ENCODE peak calls at places on chromosomes 11 and 22, in ten cellular contexts. O is OCI-LY7; U is hepatocyte; Y is CD8-positive, alpha-beta T cell; E is endodermal cell; M is neuronal stem cell; Q is mesenchymal stem cell; G is mucosa of descending colon; I is naive thymus-derived CD4-positive, alpha-beta T cell; D is sigmoid colon. H is an unnamed sample.

GRCh38 chr22:25067851-25068421 is 115.4 kb downstream of the KIAA1671 start:
- DNase-seq in Y (peak; percentile 87), O (no peak), Q (no peak), G (peak; percentile 37), I (peak; percentile 95), E (no peak), M (no peak), D (no peak), U (no peak), H (peak; percentile 32)

GRCh38 chr11:1083621-1084551 is 9.2 kb downstream of the MUC2 start:
- DNase-seq in Q (no peak), D (peak; percentile 58), U (no peak), Y (no peak), E (no peak), I (no peak), G (no peak), M (no peak), O (no peak), H (no peak)

GRCh38 chr11:57598831-57599155 is 1.3 kb downstream of the SERPING1 start:
- DNase-seq in O (no peak), E (no peak), Q (peak; percentile 21), D (no peak), G (no peak), M (no peak), Y (no peak), U (peak; percentile 19), I (no peak), H (peak; percentile 66)

GRCh38 chr11:94731921-94732601 is 36.1 kb upstream of the AMOTL1 start:
- DNase-seq in U (no peak), D (peak; percentile 65), I (no peak), M (no peak), G (no peak), Q (peak; percentile 96), Y (no peak), E (no peak), O (no peak), H (peak; percentile 95)

GRCh38 chr22:39994566-39995345 is at the start of gene FAM83F:
- DNase-seq in Q (peak; percentile 8), I (no peak), O (no peak), E (peak; percentile 86), U (peak; percentile 89), M (no peak), G (peak; percentile 78), D (no peak), Y (peak; percentile 34), H (no peak)

GRCh38 chr11:124798991-124799383 is 1.2 kb downstream of the MSANTD2 start:
- DNase-seq in E (peak; percentile 65), M (no peak), I (peak; percentile 6), Y (no peak), Q (peak; percentile 73), U (peak; percentile 56), D (no peak), G (peak; percentile 8), O (peak; percentile 35), H (peak; percentile 72)

GRCh38 chr11:86610559-86611341 is 61.7 kb downstream of the ME3 start:
- DNase-seq in Q (peak; percentile 62), I (no peak), E (peak; percentile 82), G (no peak), M (no peak), Y (no peak), D (peak; percentile 84), U (no peak), O (no peak), H (peak; percentile 22)

GRCh38 chr22:28943501-28943879 is 60.1 kb downstream of the ZNRF3 start:
- DNase-seq in G (peak; percentile 50), D (no peak), O (peak; percentile 8), Y (no peak), U (no peak), I (no peak), Q (no peak), E (no peak), M (no peak), H (no peak)

GRCh38 chr11:64312947-64313346 is 4.4 kb downstream of the TRMT112 start:
- DNase-seq in I (no peak), Y (no peak), M (no peak), O (no peak), E (no peak), Q (no peak), G (no peak), D (no peak), U (no peak), H (no peak)

GRCh38 chr22:44368611-44369010 is 55.9 kb upstream of the SHISAL1 start:
- DNase-seq in M (no peak), Y (no peak), I (no peak), G (no peak), Q (no peak), D (peak; percentile 44), U (no peak), O (no peak), E (no peak), H (no peak)

GRCh38 chr22:25900880-25901279 is 158.9 kb downstream of the MYO18B start:
- DNase-seq in M (no peak), Q (no peak), E (no peak), I (no peak), G (no peak), U (no peak), O (no peak), Y (no peak), D (no peak), H (no peak)

GRCh38 chr11:72578541-72578940 is 95.7 kb downstream of the PDE2A start:
- DNase-seq in D (peak; percentile 37), Y (no peak), E (peak; percentile 21), O (no peak), I (no peak), Q (no peak), M (no peak), G (no peak), U (no peak), H (no peak)

GRCh38 chr22:47929073-47929472 is 1166.6 kb downstream of the TBC1D22A start:
- DNase-seq in D (no peak), G (no peak), M (no peak), U (no peak), O (peak; percentile 39), Y (no peak), I (no peak), E (no peak), Q (no peak), H (no peak)

GRCh38 chr11:93536346-93536871 is 6.8 kb downstream of the SMCO4 start:
- DNase-seq in U (no peak), Y (no peak), O (no peak), Q (no peak), G (no peak), M (no peak), D (no peak), I (no peak), E (no peak), H (no peak)

GRCh38 chr11:93540337-93540736 is 2.9 kb downstream of the SMCO4 start:
- DNase-seq in Y (no peak), U (no peak), O (no peak), M (no peak), E (no peak), I (no peak), D (no peak), G (no peak), Q (peak; percentile 18), H (no peak)

GRCh38 chr11:93537767-93538261 is 5.4 kb downstream of the SMCO4 start:
- DNase-seq in E (no peak), O (no peak), G (no peak), D (no peak), I (no peak), Y (no peak), M (no peak), Q (peak; percentile 40), U (peak; percentile 45), H (peak; percentile 52)

GRCh38 chr11:93541154-93541553 is 2.0 kb downstream of the SMCO4 start:
- DNase-seq in O (no peak), D (no peak), Q (no peak), Y (no peak), G (no peak), U (no peak), E (no peak), M (no peak), I (no peak), H (no peak)

GRCh38 chr11:93537022-93537421 is 6.2 kb downstream of the SMCO4 start:
- DNase-seq in D (no peak), Q (no peak), G (no peak), O (no peak), I (no peak), U (no peak), Y (no peak), M (no peak), E (no peak), H (peak; percentile 11)
- H3K4me1 ChIP-seq in D (peaks cover 12% of the 10 kb centered on the region), Q (peaks cover 5% of the 10 kb centered on the region), G (peaks cover 8% of the 10 kb centered on the region), O (peaks cover 31% of the 10 kb centered on the region), I (no peaks in the 10 kb centered on the region), U (peaks cover 9% of the 10 kb centered on the region), Y (peaks cover under 1% of the 10 kb centered on the region), M (peaks cover under 1% of the 10 kb centered on the region), E (peaks cover 6% of the 10 kb centered on the region), H (no peaks in the 10 kb centered on the region)

GRCh38 chr11:117979481-117980211 is 6.5 kb upstream of the IL10RA start:
- DNase-seq in D (no peak), I (no peak), M (no peak), Y (no peak), O (peak; percentile 40), Q (no peak), G (no peak), U (no peak), E (peak; percentile 43), H (no peak)
- H3K4me1 ChIP-seq in D (no peaks in the 10 kb centered on the region), I (peaks cover 42% of the 10 kb centered on the region), M (no peaks in the 10 kb centered on the region), Y (peaks cover 70% of the 10 kb centered on the region), O (peaks cover 12% of the 10 kb centered on the region), Q (no peaks in the 10 kb centered on the region), G (no peaks in the 10 kb centered on the region), U (no peaks in the 10 kb centered on the region), E (peaks cover 4% of the 10 kb centered on the region), H (no peaks in the 10 kb centered on the region)

DNA sequence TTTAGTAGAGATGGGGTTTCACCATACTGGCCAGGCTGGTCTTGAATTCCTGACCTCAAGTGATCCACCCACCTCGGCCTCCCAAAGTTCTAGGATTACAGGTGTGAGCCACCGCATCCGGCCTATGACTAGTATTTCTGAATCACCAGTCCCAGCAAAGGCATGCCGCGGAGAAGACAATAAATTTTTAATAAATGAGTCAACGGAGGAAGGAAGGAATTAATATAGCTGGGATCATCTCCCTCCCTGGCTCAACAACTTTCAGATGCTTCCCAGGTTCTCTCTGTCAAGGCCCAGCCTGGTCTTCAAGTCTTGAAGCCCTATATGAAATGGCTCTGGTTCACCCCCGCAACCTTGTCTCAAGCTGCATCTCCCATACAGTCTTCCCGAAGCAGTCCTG is 45.7 kb downstream of the CYTH4 start:
- DNase-seq in G (no peak), Q (peak; percentile 36), D (no peak), U (no peak), M (no peak), O (no peak), E (no peak), I (no peak), Y (no peak), H (peak; percentile 91)
- H3K4me1 ChIP-seq in G (peaks cover 3% of the 10 kb centered on the region), Q (peaks cover 57% of the 10 kb centered on the region), D (peaks cover 7% of the 10 kb centered on the region), U (peaks cover 23% of the 10 kb centered on the region), M (peaks cover 6% of the 10 kb centered on the region), O (peaks cover 22% of the 10 kb centered on the region), E (peaks cover 3% of the 10 kb centered on the region), I (no peaks in the 10 kb centered on the region), Y (peaks cover 13% of the 10 kb centered on the region), H (peaks cover 32% of the 10 kb centered on the region)

DNA sequence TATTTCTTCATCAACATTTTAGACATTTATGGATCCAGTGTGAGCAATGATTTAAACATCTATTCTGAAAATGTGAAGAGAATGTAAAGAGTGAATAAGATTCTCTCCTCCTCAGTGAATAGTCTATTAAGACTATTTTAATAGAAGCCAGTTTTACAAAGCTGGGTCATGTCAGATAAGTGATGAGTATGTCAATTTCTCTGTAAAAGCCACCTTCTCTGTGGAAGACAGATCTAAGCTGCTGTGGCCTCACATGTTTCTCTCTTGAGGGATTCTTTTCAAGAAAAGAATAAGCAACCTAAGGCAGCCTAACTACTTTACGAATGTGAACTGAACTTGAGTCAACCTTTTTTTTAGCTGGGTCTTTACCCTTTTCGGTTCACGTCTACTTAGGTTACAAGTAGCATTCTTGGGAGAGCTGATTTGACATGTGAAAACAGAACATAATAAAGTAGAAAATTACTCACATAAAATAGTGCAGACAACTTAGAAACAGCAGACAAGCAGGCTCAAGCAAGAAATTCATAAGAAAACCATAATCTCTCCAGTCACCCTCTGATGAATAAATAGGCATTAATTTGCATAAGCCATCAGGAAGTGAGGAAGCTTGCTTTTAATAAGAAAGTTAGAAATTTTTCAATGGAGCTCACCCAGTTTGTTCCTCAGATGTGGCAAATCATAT is 9.9 kb downstream of the CTSC start:
- DNase-seq in I (no peak), U (no peak), D (no peak), M (no peak), O (no peak), Y (no peak), E (no peak), Q (no peak), G (no peak), H (no peak)
- H3K4me1 ChIP-seq in I (peaks cover 73% of the 10 kb centered on the region), U (no peaks in the 10 kb centered on the region), D (peaks cover 5% of the 10 kb centered on the region), M (no peaks in the 10 kb centered on the region), O (peaks cover 25% of the 10 kb centered on the region), Y (peaks cover 35% of the 10 kb centered on the region), E (peaks cover 15% of the 10 kb centered on the region), Q (no peaks in the 10 kb centered on the region), G (peaks cover 10% of the 10 kb centered on the region), H (peaks cover 2% of the 10 kb centered on the region)